ENCODE peak calls at places on chromosomes 6 and 20, in eight cellular contexts. G is activated CD4-positive, alpha-beta T cell treated with anti-CD3 and anti-CD28 coated beads, Interleukin-2, amount 50 U/mL, for 1 hour; K is AG04449; Z is C1 segment of cervical spinal cord; N is stromal cell of bone marrow; I is GM12865; V is neuronal stem cell; B is stimulated activated CD4-positive, alpha-beta T cell treated with anti-CD3 and anti-CD28 coated beads, Interleukin-1b, Interleukin-23, amount 100 ng/mL, for 4 hours. C is an unnamed sample.

GRCh38 chr6:79650943-79651342 is 19.8 kb downstream of the SH3BGRL2 start:
- DNase-seq in G (no peak), K (no peak), Z (no peak), N (no peak), I (no peak), V (no peak), B (no peak), C (no peak)

GRCh38 chr20:18705490-18705889 is 108.1 kb upstream of the SCP2D1 start:
- DNase-seq in G (no peak), K (peak), Z (no peak), N (peak), I (no peak), V (no peak), B (no peak), C (no peak)

GRCh38 chr6:133778414-133778813 is 110.5 kb upstream of the TCF21 start:
- DNase-seq in G (no peak), K (peak), Z (no peak), N (peak), I (no peak), V (no peak), B (no peak), C (peak)

GRCh38 chr6:55003726-55004415 is 157.3 kb downstream of the FAM83B start:
- DNase-seq in G (no peak), K (no peak), Z (no peak), N (no peak), I (no peak), V (no peak), B (no peak), C (no peak)

GRCh38 chr20:51169813-51170212 is 146.9 kb upstream of the KCNG1 start:
- DNase-seq in G (no peak), K (no peak), Z (no peak), N (no peak), I (no peak), V (no peak), B (no peak), C (no peak)

GRCh38 chr6:92779758-92780157 is 639.6 kb downstream of the EPHA7 start:
- DNase-seq in G (no peak), K (no peak), Z (no peak), N (no peak), I (no peak), V (no peak), B (no peak), C (no peak)

GRCh38 chr20:3563113-3563512 is 92.3 kb downstream of the ATRN start:
- DNase-seq in G (no peak), K (no peak), Z (no peak), N (no peak), I (no peak), V (no peak), B (no peak), C (no peak)

GRCh38 chr6:63582579-63583231 is 10.4 kb downstream of the LOC128125822 start:
- DNase-seq in G (no peak), K (no peak), Z (no peak), N (no peak), I (no peak), V (no peak), B (no peak), C (no peak)

GRCh38 chr6:79250107-79250514 is 15.6 kb upstream of the HMGN3 start:
- DNase-seq in G (no peak), K (no peak), Z (no peak), N (no peak), I (peak), V (no peak), B (no peak), C (no peak)

GRCh38 chr20:57529810-57530209 is 4.9 kb upstream of the CTCFL start:
- DNase-seq in G (no peak), K (no peak), Z (no peak), N (no peak), I (no peak), V (no peak), B (no peak), C (no peak)

GRCh38 chr20:50996901-50997830 is 25.7 kb downstream of the KCNG1 start:
- DNase-seq in G (no peak), K (no peak), Z (no peak), N (no peak), I (no peak), V (no peak), B (no peak), C (no peak)

GRCh38 chr20:50824137-50824536 is 29.3 kb downstream of the BCAS4 start:
- DNase-seq in G (no peak), K (no peak), Z (no peak), N (peak), I (no peak), V (no peak), B (no peak), C (peak)

GRCh38 chr6:14673201-14673600 is 555.6 kb downstream of the CD83 start:
- DNase-seq in G (no peak), K (peak), Z (no peak), N (peak), I (no peak), V (no peak), B (no peak), C (no peak)

GRCh38 chr6:135796884-135797283 is 54.6 kb upstream of the PDE7B start:
- DNase-seq in G (no peak), K (no peak), Z (no peak), N (no peak), I (no peak), V (no peak), B (no peak), C (no peak)

GRCh38 chr20:6575912-6576391 is 191.5 kb upstream of the BMP2 start:
- DNase-seq in G (no peak), K (no peak), Z (no peak), N (no peak), I (peak), V (no peak), B (no peak), C (no peak)

GRCh38 chr6:128696651-128697391 is 176.4 kb upstream of the PTPRK start:
- DNase-seq in G (no peak), K (peak), Z (no peak), N (peak), I (no peak), V (no peak), B (no peak), C (no peak)

GRCh38 chr20:46084805-46085792 is 4.7 kb downstream of the NCOA5 start:
- DNase-seq in G (no peak), K (no peak), Z (no peak), N (no peak), I (no peak), V (no peak), B (no peak), C (no peak)

GRCh38 chr20:51452091-51452613 is 90.4 kb downstream of the NFATC2 start:
- DNase-seq in G (no peak), K (no peak), Z (no peak), N (no peak), I (no peak), V (no peak), B (no peak), C (no peak)

GRCh38 chr20:11170025-11170424 is 496.2 kb upstream of the JAG1 start:
- DNase-seq in G (no peak), K (no peak), Z (no peak), N (no peak), I (no peak), V (no peak), B (no peak), C (no peak)

GRCh38 chr6:162090734-162091133 is 636.8 kb downstream of the PRKN start:
- DNase-seq in G (no peak), K (no peak), Z (no peak), N (no peak), I (no peak), V (no peak), B (no peak), C (peak)

GRCh38 chr6:40293109-40293823 is 293.9 kb downstream of the LRFN2 start:
- DNase-seq in G (no peak), K (no peak), Z (no peak), N (no peak), I (no peak), V (no peak), B (no peak), C (no peak)

GRCh38 chr6:69875715-69876114 is 9.4 kb downstream of the COL19A1 start:
- DNase-seq in G (no peak), K (no peak), Z (no peak), N (no peak), I (no peak), V (no peak), B (no peak), C (no peak)

GRCh38 chr6:155493694-155494143 is 38.1 kb upstream of the NOX3 start:
- DNase-seq in G (no peak), K (peak), Z (no peak), N (peak), I (peak), V (no peak), B (no peak), C (peak)

GRCh38 chr20:58233881-58234528 is 5.6 kb upstream of the ANKRD60 start:
- DNase-seq in G (peak), K (no peak), Z (no peak), N (no peak), I (peak), V (no peak), B (no peak), C (no peak)

GRCh38 chr20:50169329-50169823 is 15.9 kb upstream of the PEDS1 start:
- DNase-seq in G (peak), K (no peak), Z (peak), N (no peak), I (peak), V (peak), B (peak), C (peak)

GRCh38 chr6:85192186-85192585 is 257.7 kb upstream of the NT5E start:
- DNase-seq in G (no peak), K (no peak), Z (no peak), N (peak), I (no peak), V (no peak), B (no peak), C (no peak)